ENCODE peak calls at places on chromosomes 7 and 10, in four cellular contexts. Y, S, I and L are unnamed samples.

GRCh38 chr7:128783143-128783799 is 7.7 kb upstream of the OPN1SW start:
- DNase-seq in S (no peak), Y (no peak), I (no peak), L (peak)

GRCh38 chr7:133529861-133530260 is 277.0 kb downstream of the EXOC4 start:
- DNase-seq in S (no peak), Y (no peak), I (no peak), L (no peak)

GRCh38 chr10:113108180-113108835 is 158.3 kb downstream of the TCF7L2 start:
- DNase-seq in S (no peak), I (no peak), Y (peak), L (peak)

GRCh38 chr10:43220971-43221418 is 45.9 kb downstream of the RASGEF1A start:
- DNase-seq in S (no peak), Y (no peak), I (peak), L (no peak)

GRCh38 chr7:157518514-157519175 is 181.8 kb downstream of the DNAJB6 start:
- DNase-seq in S (no peak), Y (no peak), I (no peak), L (no peak)

GRCh38 chr10:37496061-37496460 is 361.3 kb downstream of the ZNF248 start:
- DNase-seq in I (no peak), Y (no peak), S (no peak), L (no peak)

GRCh38 chr10:129774736-129775401 is 189.2 kb downstream of the EBF3 start:
- DNase-seq in S (no peak), Y (no peak), I (no peak), L (no peak)

GRCh38 chr10:124744047-124744687 is at the start of gene FAM53B:
- DNase-seq in I (no peak), S (peak), Y (peak), L (peak)

GRCh38 chr7:27709137-27710075 is 30.6 kb upstream of the TAX1BP1 start:
- DNase-seq in I (no peak), Y (no peak), S (no peak), L (no peak)

GRCh38 chr10:99869581-99869980 is 87.1 kb downstream of the ABCC2 start:
- DNase-seq in I (no peak), Y (no peak), S (no peak), L (no peak)

GRCh38 chr10:97023401-97024180 is 162.2 kb downstream of the SLIT1 start:
- DNase-seq in S (no peak), I (no peak), Y (no peak), L (no peak)

GRCh38 chr10:126734015-126734414 is 63.5 kb upstream of the C10orf90 start:
- DNase-seq in I (no peak), Y (no peak), S (no peak), L (no peak)

GRCh38 chr10:70528726-70529362 is 50.3 kb downstream of the PALD1 start:
- DNase-seq in Y (peak), S (no peak), I (no peak), L (peak)
- TF ChIP-seq SPI1 in Y (no peak), S (no peak), I (no peak), L (no peak)

DNA sequence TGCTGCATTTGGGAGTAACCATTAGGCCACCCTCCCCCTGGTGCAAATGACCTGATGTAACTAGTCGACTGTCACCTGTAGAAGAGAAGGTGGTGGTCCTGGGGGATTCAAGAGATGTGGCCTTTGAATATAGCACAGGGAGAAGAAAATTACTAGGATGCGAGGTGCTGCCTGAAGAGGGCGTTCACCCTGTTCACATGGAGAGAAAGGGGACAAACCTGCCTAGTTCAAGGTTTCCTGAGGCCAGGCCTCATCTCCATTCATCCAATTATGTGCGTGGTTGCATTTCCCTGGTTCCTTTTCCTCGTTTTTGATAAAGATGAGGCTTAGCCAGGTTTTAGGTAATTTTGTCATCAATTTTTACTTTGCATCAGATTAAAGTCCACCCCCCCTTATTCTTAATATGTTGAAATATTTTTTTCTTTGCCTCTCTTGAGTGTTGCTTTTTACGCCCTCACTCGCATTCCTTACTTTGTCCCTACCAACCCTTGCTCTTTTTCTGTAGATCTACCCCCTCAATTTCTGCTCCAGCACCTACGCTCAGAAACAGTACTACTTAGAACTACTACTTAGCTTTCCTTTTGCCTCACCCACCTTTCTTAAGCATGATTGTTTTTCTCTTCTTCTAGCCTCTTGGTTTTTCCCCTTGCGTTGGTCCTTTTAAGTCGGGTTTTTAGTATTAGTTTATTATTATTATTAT is 13.7 kb downstream of the CLCN1 start:
- DNase-seq in I (no peak), S (no peak), Y (no peak), L (no peak)
- TF ChIP-seq SPI1 in I (no peak), S (no peak), Y (no peak), L (no peak)

DNA sequence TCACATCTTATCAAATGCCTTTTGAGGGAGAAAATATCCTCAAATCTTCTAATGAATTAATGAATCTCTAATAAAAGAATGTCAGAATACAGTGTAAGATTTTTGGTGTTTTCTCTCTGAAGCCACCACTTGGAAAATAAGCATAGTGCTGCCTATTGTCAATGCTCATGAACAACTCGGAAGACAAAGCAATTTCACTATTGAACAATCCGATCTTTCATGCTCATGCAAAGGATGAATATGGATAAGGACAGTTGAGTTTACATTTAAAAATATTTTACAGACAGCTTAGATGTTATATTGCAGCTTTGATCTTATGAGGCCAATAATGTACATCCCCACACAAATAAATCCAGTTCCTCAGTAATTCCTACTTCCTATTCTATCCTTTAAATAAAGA is 40.6 kb downstream of the MAGI2 start:
- DNase-seq in I (no peak), Y (no peak), S (no peak), L (no peak)
- TF ChIP-seq SPI1 in I (no peak), Y (no peak), S (no peak), L (no peak)

GRCh38 chr7:74615933-74616780 is 41.4 kb upstream of the GTF2I start:
- DNase-seq in Y (no peak), I (no peak), S (no peak), L (no peak)
- TF ChIP-seq SPI1 in Y (no peak), I (no peak), S (no peak), L (no peak)